ENCODE peak calls at places on chromosome X, in four cellular contexts. K is lower leg skin, O is cardiac fibroblast, V is PC-9. S is an unnamed sample.

GRCh38 chrX:115522955-115523354 is 38.0 kb upstream of the PLS3 start:
- DNase-seq in K (no peak), O (no peak), V (no peak), S (no peak)

GRCh38 chrX:124555036-124555595 is 208.8 kb downstream of the SH2D1A start:
- DNase-seq in K (no peak), O (peak), V (no peak), S (no peak)

GRCh38 chrX:85994787-85995186 is 52.6 kb downstream of the CHM start:
- DNase-seq in K (no peak), O (no peak), V (no peak), S (no peak)

GRCh38 chrX:82224961-82225360 is 1023.1 kb downstream of the SH3BGRL start:
- DNase-seq in K (no peak), O (no peak), V (no peak), S (no peak)

GRCh38 chrX:39337461-39337860 is 536.2 kb downstream of the MID1IP1 start:
- DNase-seq in K (no peak), O (no peak), V (no peak), S (no peak)

GRCh38 chrX:150352114-150352513 is 11.0 kb upstream of the MAMLD1 start:
- DNase-seq in K (no peak), O (no peak), V (peak), S (no peak)

GRCh38 chrX:108361316-108361715 is 76.9 kb downstream of the COL4A6 start:
- DNase-seq in K (no peak), O (peak), V (no peak), S (no peak)

GRCh38 chrX:11111038-11111851 is at the start of gene HCCS:
- DNase-seq in K (peak), O (peak), V (peak), S (peak)

GRCh38 chrX:120021927-120022326 is 55.6 kb downstream of the RHOXF2B start:
- DNase-seq in K (no peak), O (no peak), V (no peak), S (no peak)
- TF ChIP-seq CTCF in K (no peak), O (no peak), V (no peak), S (no peak)

DNA sequence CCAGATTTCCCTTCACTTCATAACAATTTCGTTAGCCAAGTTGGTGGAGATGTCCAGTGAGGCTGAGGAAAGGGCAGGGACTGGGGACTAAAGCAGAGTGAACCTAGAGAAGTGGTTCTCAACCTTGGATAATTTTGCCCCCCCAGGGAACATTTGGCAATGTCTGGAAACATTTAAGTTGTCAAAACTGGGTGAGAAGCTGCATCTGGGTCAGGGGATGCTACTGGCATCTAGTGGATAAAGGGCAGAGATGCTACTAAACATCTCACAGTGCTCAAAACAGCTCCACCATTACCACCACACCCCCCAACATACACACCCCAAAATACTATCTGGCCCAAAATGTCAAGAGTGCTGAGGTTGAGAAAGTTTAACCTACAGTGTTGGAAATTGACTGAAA is 32.0 kb upstream of the FGF16 start:
- DNase-seq in K (no peak), O (peak), V (no peak), S (no peak)
- TF ChIP-seq CTCF in K (no peak), O (peak), V (peak), S (no peak)

GRCh38 chrX:54246866-54247265 is 63.8 kb upstream of the FAM120C start:
- DNase-seq in K (no peak), O (no peak), V (no peak), S (no peak)

DNA sequence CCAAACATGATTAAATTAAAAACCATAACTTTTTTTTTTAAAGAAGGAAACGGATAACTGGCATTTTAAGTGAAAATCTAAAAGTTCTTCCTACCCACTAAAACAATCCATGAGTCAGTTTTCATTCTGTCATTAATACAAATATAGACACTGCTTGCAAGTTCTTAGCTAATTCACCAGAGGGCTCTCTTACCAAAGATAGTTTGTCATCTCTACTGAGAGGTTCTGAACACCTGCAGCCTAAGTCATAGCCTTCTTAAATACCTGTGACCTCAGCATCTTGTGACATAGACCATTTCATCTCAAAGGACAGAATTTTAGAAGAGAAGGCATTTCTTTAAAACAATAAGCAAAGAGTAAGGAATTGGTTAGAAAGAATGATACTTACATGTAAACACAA is 65.3 kb upstream of the FAM120C start:
- DNase-seq in K (no peak), O (peak), V (no peak), S (no peak)
- TF ChIP-seq CTCF in K (no peak), O (peak), V (peak), S (no peak)

GRCh38 chrX:42976729-42977366 is 198.9 kb upstream of the PPP1R2C start:
- DNase-seq in K (no peak), O (no peak), V (peak), S (no peak)
- TF ChIP-seq CTCF in K (no peak), O (no peak), V (no peak), S (no peak)

DNA sequence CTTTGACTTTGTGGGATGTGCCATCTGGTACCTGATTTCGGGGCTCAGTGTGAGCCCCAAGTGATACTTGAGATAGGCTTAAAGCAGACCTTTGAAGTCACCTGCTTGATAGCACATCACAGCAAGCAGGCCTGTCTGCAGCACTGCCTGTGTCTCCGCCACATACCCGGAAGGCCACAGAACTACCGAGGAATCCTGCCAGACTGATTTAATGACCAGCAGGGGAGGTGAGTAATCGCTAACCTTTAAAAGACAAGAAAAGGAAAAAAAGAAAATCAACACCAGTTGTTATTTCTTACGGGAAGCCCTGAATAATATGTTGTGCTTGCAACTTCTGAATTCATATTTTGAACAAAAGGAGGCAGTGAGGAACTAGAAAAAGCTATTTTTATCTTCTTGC is 6.8 kb downstream of the PTCHD1 start:
- DNase-seq in K (no peak), O (no peak), V (no peak), S (no peak)
- TF ChIP-seq CTCF in K (no peak), O (no peak), V (no peak), S (no peak)

DNA sequence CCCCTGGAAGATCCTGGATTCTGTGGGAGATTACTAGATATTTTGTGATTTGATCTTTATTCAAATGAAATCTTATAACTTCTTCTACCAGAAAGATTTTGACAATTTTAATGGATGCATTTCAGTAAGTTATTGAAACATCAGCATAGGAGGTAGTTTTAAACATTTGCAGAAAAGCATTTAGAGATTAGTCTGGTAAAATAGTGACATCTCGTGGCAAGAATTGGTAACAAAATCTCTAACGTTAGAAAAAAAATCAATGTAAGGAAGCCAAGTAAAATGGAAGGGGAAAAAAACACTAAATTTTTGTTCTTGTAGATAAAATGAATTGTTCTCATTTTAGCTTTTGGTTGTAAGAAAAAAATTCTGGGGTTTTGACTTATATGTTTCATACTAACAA is 73.3 kb downstream of the TASL start:
- DNase-seq in K (no peak), O (peak), V (no peak), S (no peak)
- TF ChIP-seq CTCF in K (no peak), O (no peak), V (peak), S (peak)

DNA sequence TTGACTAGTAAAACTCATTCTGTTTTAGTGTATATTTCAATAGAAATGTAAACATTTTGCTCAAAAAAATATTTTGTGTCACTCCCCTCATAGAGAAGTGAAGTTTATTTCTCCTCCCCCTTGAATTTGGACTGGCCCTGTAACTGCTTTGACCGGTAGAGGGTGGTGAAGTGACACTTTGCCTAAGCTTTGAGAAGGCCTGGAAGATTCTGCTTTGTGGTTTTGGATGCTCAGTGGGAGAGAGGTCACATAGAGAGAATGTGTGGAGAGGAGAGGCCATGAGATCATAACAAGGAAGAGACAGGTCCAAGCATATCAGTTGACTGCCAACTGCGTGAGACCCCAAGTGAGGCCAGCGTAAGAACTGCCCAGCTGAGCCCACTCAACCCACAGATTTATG is 19.1 kb upstream of the ARX start:
- DNase-seq in K (no peak), O (peak), V (no peak), S (no peak)
- TF ChIP-seq CTCF in K (no peak), O (peak), V (no peak), S (no peak)

DNA sequence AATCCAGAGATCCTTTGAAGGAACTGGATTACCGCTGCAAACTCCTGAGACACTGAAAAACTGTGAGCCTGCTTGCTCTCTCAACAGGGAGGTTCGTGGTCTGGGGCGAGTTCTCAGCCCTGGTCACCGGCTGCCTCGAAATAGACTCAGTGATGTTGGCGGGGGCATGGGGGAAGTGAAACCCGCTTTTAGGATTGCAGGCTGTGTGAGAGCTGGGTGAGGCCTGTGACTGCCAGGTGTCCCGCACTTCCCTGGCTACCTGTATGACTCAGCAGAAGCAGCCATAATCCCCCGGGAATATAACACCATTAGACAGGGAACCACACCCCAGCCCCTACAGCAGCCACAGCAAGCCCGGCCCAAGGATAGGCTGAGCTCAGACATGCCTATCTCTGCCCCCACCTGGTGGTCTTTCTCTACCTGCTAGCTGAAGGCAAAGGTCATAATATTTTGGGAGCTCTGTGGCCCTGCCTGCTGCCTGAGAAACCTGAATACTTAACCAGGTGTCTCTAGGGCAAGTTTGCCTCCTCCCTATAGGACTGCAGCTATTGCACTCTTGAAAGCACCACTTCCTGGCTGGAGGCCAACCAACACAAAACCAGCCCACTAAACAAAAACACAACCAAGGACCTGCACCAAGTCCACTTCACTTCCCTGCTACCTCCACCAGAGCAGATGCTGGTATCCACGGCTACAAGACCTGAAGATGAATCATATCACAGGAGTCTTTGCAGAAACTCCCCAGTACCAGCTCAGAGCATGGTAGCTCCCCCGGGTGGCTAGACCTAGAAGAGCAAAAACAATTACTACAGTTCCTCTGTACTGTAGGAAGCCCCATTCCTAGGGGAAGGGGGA is 202.0 kb downstream of the RRAGB start:
- DNase-seq in K (no peak), O (no peak), V (peak), S (no peak)
- TF ChIP-seq CTCF in K (no peak), O (no peak), V (no peak), S (no peak)

S was measured in CD14-positive monocyte.